ENCODE peak calls at places on chromosomes 11 and 22, in five cellular contexts. T is mesenchymal stem cell, X is IMR-90, W is H9, L is H1. Q is an unnamed sample.

GRCh38 chr11:19951558-19952083 is 208.7 kb downstream of the DBX1 start:
- DNase-seq in W (no peak), L (no peak), X (peak; percentile 70), T (peak; percentile 80), Q (peak; percentile 65)

GRCh38 chr11:34168642-34169051 is 63.2 kb downstream of the NAT10 start:
- DNase-seq in W (no peak), L (no peak), X (peak; percentile 20), T (peak; percentile 25), Q (no peak)

GRCh38 chr11:96014234-96014633 is 90.3 kb upstream of the MTMR2 start:
- DNase-seq in L (no peak), T (peak; percentile 87), X (peak; percentile 61), W (no peak), Q (peak; percentile 14)

GRCh38 chr11:62256281-62256680 is 13.7 kb upstream of the SCGB2A2 start:
- DNase-seq in L (no peak), W (no peak), X (no peak), T (no peak), Q (no peak)

GRCh38 chr11:126102436-126102894 is 39.8 kb upstream of the CDON start:
- DNase-seq in W (no peak), L (no peak), X (peak; percentile 31), T (peak; percentile 45), Q (no peak)

GRCh38 chr11:62921573-62922188 is 518 bp upstream of the CHRM1 start:
- DNase-seq in L (no peak), W (no peak), X (peak; percentile 17), T (no peak), Q (no peak)

GRCh38 chr22:44181033-44181911 is 547 bp downstream of the PARVG start:
- DNase-seq in W (no peak), T (no peak), L (no peak), X (no peak), Q (no peak)

GRCh38 chr11:62064221-62064620 is 59.6 kb upstream of the INCENP start:
- DNase-seq in L (no peak), X (no peak), W (no peak), T (no peak), Q (no peak)

GRCh38 chr22:29716814-29717213 is 3.0 kb upstream of the CABP7 start:
- DNase-seq in L (peak; percentile 86), X (peak; percentile 80), T (peak; percentile 81), W (peak; percentile 88), Q (peak; percentile 86)

GRCh38 chr11:105177658-105178057 is 38.1 kb upstream of the CARD18 start:
- DNase-seq in X (peak; percentile 92), L (no peak), T (peak; percentile 86), W (no peak), Q (no peak)

GRCh38 chr11:75603791-75604736 is 42.0 kb downstream of the SERPINH1 start:
- DNase-seq in X (peak; percentile 96), L (no peak), T (peak; percentile 70), W (no peak), Q (no peak)

GRCh38 chr11:69983571-69983877 is 94.6 kb upstream of the ANO1 start:
- DNase-seq in L (no peak), T (no peak), W (no peak), X (no peak), Q (no peak)

GRCh38 chr22:17268501-17269223 is 49.4 kb upstream of the ADA2 start:
- DNase-seq in L (no peak), W (peak; percentile 57), X (no peak), T (no peak), Q (no peak)

GRCh38 chr11:19374189-19374588 is 133.4 kb upstream of the E2F8 start:
- DNase-seq in X (peak; percentile 96), L (no peak), W (no peak), T (peak; percentile 92), Q (no peak)

GRCh38 chr11:2886191-2886894 is 768 bp upstream of the CDKN1C start:
- DNase-seq in L (peak; percentile 80), X (no peak), T (peak; percentile 36), W (peak; percentile 73), Q (peak; percentile 71)

GRCh38 chr11:9153651-9154050 is 62.3 kb upstream of the SCUBE2 start:
- DNase-seq in L (no peak), X (no peak), T (no peak), W (no peak), Q (no peak)

GRCh38 chr11:22508691-22509090 is 116.9 kb downstream of the FANCF start:
- DNase-seq in T (no peak), W (no peak), X (no peak), L (no peak), Q (peak; percentile 31)

GRCh38 chr22:50621491-50621880 is 6.5 kb downstream of the ARSA start:
- DNase-seq in L (no peak), W (peak; percentile 18), T (no peak), X (no peak), Q (no peak)

GRCh38 chr22:19871845-19872778 is 17.4 kb upstream of the GNB1L start:
- DNase-seq in T (no peak), X (no peak), L (peak; percentile 45), W (no peak), Q (no peak)

GRCh38 chr11:118912742-118913410 is 12.8 kb downstream of the BCL9L start:
- DNase-seq in L (no peak), W (no peak), X (peak; percentile 24), T (peak; percentile 74), Q (no peak)

GRCh38 chr22:23911318-23911980 is 17.3 kb downstream of the MIF start:
- DNase-seq in X (no peak), T (no peak), W (no peak), L (no peak), Q (no peak)

GRCh38 chr22:41589260-41589600 is 410 bp downstream of the PMM1 start:
- DNase-seq in X (no peak), W (no peak), T (peak; percentile 54), L (peak; percentile 59), Q (peak; percentile 14)

GRCh38 chr22:49027122-49027670 is 800.5 kb downstream of the BRD1 start:
- DNase-seq in L (no peak), X (no peak), W (no peak), T (no peak), Q (no peak)

GRCh38 chr11:57491371-57492061 is 24.0 kb downstream of the SLC43A1 start:
- DNase-seq in X (no peak), L (peak; percentile 90), W (peak; percentile 83), T (no peak), Q (peak; percentile 43)

GRCh38 chr11:9675691-9676090 is 11.8 kb downstream of the SWAP70 start:
- DNase-seq in X (no peak), T (no peak), L (no peak), W (peak; percentile 70), Q (no peak)

GRCh38 chr11:46315783-46316563 is 31.3 kb upstream of the DGKZ start:
- DNase-seq in T (no peak), L (no peak), W (no peak), X (no peak), Q (no peak)

GRCh38 chr11:60966867-60967266 is 4.6 kb upstream of the CD6 start:
- DNase-seq in W (no peak), T (no peak), X (no peak), L (no peak), Q (no peak)

GRCh38 chr11:12577746-12578644 is 96.2 kb upstream of the TEAD1 start:
- DNase-seq in X (no peak), W (no peak), T (no peak), L (no peak), Q (no peak)
- H3K14ac ChIP-seq in X (no peak overlapping the region), W (no peak overlapping the region), T (no peak overlapping the region), L (no peak overlapping the region), Q (no peak overlapping the region)

GRCh38 chr11:134223066-134223465 is 701 bp downstream of the NCAPD3 start:
- DNase-seq in W (no peak), T (no peak), L (no peak), X (no peak), Q (no peak)
- H3K4ac ChIP-seq in W (no peak overlapping the region), T (no peak overlapping the region), L (no peak overlapping the region), X (no peak overlapping the region), Q (no peak overlapping the region)

GRCh38 chr11:67289651-67290479 is 762 bp downstream of the ANKRD13D start:
- DNase-seq in W (no peak), L (peak; percentile 64), X (no peak), T (no peak), Q (no peak)
- H3K4me1 ChIP-seq in W (peaks cover 4% of the 10 kb centered on the region), L (no peaks in the 10 kb centered on the region), X (peaks cover 21% of the 10 kb centered on the region), T (peaks cover 33% of the 10 kb centered on the region), Q (peaks cover 19% of the 10 kb centered on the region)

DNA sequence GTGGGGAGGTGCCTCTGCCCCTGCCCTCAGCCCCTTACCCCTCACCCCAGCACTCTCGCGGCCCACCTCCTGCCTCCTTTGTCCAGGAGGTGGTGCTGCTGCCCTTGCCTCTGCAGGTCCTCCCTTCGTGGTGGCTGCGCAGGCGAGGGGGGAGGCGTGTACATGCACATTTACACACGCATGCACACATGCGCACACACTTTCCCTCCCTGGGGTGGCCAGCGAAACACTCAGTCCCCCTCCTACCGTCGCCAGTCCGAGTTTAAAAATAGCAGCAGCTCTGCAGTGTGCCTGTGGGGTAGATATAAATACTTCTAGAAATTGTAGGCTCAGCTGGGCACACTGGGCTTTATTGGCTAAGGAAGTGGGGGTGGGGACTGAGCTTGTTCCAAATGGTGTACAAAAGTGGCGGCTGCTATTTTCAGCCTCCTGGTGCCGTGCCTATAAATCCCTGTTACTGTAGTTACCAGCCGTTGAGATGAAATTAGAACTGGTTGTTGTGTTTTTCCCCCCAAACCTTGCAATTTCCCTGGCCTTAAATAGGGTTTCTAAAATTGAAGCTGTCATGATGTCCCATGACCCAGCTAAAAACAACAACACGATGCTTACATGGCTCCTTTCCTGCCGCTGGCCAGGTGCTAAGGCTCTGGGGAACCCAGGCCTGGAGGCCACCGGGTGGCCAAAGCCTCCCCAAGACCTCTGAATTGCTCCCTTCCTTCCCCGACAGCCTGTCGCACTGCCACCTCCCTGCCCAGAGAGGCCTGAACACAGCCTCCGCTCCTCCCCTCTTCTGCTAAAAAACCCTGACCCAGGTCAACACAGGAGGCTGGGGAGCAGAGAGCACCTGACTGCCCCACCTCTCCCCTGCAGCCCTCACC is 12.4 kb downstream of the PICK1 start:
- DNase-seq in W (no peak), X (peak; percentile 29), L (no peak), T (peak; percentile 19), Q (no peak)
- H3K14ac ChIP-seq in W (no peak overlapping the region), X (no peak overlapping the region), L (no peak overlapping the region), T (no peak overlapping the region), Q (no peak overlapping the region)

DNA sequence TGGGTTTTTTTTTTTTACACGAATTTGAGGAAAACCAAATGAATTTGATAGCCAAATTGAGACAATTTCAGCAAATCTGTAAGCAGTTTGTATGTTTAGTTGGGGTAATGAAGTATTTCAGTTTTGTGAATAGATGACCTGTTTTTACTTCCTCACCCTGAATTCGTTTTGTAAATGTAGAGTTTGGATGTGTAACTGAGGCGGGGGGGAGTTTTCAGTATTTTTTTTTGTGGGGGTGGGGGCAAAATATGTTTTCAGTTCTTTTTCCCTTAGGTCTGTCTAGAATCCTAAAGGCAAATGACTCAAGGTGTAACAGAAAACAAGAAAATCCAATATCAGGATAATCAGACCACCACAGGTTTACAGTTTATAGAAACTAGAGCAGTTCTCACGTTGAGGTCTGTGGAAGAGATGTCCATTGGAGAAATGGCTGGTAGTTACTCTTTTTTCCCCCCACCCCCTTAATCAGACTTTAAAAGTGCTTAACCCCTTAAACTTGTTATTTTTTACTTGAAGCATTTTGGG is 2.2 kb downstream of the MALAT1 start:
- DNase-seq in X (peak; percentile 42), L (no peak), W (no peak), T (no peak), Q (no peak)
- H3K4ac ChIP-seq in X (no peak overlapping the region), L (no peak overlapping the region), W (no peak overlapping the region), T (no peak overlapping the region), Q (no peak overlapping the region)

DNA sequence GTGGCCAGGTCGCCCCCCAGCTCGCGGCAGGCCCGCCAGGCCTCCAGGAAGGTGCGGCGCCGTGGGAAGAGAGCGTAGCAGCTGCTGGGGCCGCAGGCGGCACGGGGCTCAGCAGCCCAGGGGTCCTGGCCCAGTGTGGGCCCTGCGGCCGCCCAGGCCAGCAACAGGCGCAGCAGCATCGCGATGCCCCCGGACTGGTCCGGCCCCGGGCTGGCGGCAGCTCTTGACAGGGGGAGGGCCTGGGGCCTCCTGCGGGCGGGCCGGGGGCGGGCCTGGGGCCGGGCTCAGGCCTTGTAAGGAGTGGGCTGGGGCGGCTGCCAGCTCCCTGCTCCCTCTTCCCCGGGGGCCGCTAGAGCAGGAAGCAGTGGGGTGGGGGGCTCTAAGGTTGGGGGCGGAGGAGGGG is at the start of gene CD248:
- DNase-seq in W (peak; percentile 75), T (peak; percentile 82), X (peak; percentile 78), L (no peak), Q (no peak)
- H3K4me1 ChIP-seq in W (peaks cover 2% of the 10 kb centered on the region), T (peaks cover 51% of the 10 kb centered on the region), X (peaks cover 32% of the 10 kb centered on the region), L (peaks cover 9% of the 10 kb centered on the region), Q (peaks cover 30% of the 10 kb centered on the region)